ENCODE peak calls at places on chromosomes 7 and 10, in six cellular contexts. Y is esophagus squamous epithelium, A is RWPE2, Z is ovary, U is lower lobe of right lung, Q is right lobe of liver. V is an unnamed sample.
A peak's percentile ranks its signal among the peaks of the same experiment; 100 is the strongest.

GRCh38 chr7:151813997-151814396 is 62.9 kb downstream of the PRKAG2 start:
- DNase-seq in Y (no peak), A (no peak), Z (no peak), U (peak; percentile 20), Q (peak; percentile 18), V (no peak)

GRCh38 chr7:128158370-128158769 is 82.7 kb upstream of the LEP start:
- DNase-seq in Y (no peak), A (no peak), Z (no peak), U (no peak), Q (no peak), V (no peak)

GRCh38 chr7:23833405-23833804 is 123.4 kb downstream of the STK31 start:
- DNase-seq in Y (no peak), A (no peak), Z (no peak), U (no peak), Q (no peak), V (no peak)

GRCh38 chr7:98228801-98229200 is 17.6 kb downstream of the BHLHA15 start:
- DNase-seq in Y (no peak), A (no peak), Z (no peak), U (no peak), Q (no peak), V (peak; percentile 50)

GRCh38 chr7:1536768-1537630 is 6.5 kb downstream of the MAFK start:
- DNase-seq in Y (no peak), A (peak; percentile 98), Z (peak; percentile 97), U (peak; percentile 96), Q (peak; percentile 93), V (peak; percentile 97)

GRCh38 chr7:156002362-156003001 is 190.2 kb upstream of the SHH start:
- DNase-seq in Y (no peak), A (no peak), Z (no peak), U (no peak), Q (no peak), V (no peak)

GRCh38 chr10:14016011-14016536 is 314.6 kb downstream of the FRMD4A start:
- DNase-seq in Y (no peak), A (no peak), Z (no peak), U (peak; percentile 57), Q (no peak), V (peak; percentile 69)

GRCh38 chr10:110556993-110557601 is 10.4 kb upstream of the SMC3 start:
- DNase-seq in Y (no peak), A (no peak), Z (no peak), U (no peak), Q (no peak), V (peak; percentile 35)

GRCh38 chr10:48556065-48556464 is 48.8 kb downstream of the ARHGAP22 start:
- DNase-seq in Y (no peak), A (no peak), Z (no peak), U (no peak), Q (no peak), V (no peak)

GRCh38 chr7:107878636-107879035 is 12.3 kb upstream of the DLD start:
- DNase-seq in Y (no peak), A (no peak), Z (no peak), U (no peak), Q (no peak), V (no peak)

GRCh38 chr7:133602291-133602690 is 349.4 kb downstream of the EXOC4 start:
- DNase-seq in Y (no peak), A (no peak), Z (no peak), U (no peak), Q (no peak), V (no peak)

DNA sequence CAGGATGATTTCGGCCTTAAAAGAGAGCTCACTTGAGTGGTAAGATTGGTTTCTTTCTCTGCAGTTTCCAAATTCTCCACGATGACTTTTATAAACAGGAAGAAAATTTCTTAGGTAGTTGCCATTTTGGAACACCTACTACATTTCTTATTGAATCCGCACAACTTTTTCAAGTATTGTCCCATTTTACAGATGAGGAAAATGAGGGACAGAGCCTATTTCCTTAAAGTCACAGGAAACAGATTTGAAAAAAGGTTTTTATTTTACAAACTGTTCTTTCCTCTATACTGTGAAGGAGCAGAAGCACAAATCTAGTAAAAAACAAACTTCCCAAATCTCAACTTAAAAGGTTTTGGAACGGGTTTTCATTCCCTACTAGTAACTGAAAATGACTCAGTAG is 2.7 kb downstream of the YWHAG start:
- DNase-seq in Y (no peak), A (no peak), Z (no peak), U (no peak), Q (no peak), V (no peak)
- H3K27ac ChIP-seq in Y (no peak overlapping the region), A (no peak overlapping the region), Z (no peak overlapping the region), U (no peak overlapping the region), Q (no peak overlapping the region), V (no peak overlapping the region)

GRCh38 chr7:47937065-47937687 is 11.1 kb downstream of the PKD1L1 start:
- DNase-seq in Y (no peak), A (no peak), Z (no peak), U (no peak), Q (no peak), V (no peak)

GRCh38 chr7:47935336-47935735 is 12.9 kb downstream of the PKD1L1 start:
- DNase-seq in Y (no peak), A (no peak), Z (no peak), U (no peak), Q (no peak), V (no peak)

GRCh38 chr7:47934831-47935230 is 13.4 kb downstream of the PKD1L1 start:
- DNase-seq in Y (no peak), A (no peak), Z (no peak), U (no peak), Q (no peak), V (no peak)

GRCh38 chr7:47937711-47938573 is 10.3 kb downstream of the PKD1L1 start:
- DNase-seq in Y (no peak), A (no peak), Z (no peak), U (no peak), Q (no peak), V (no peak)

GRCh38 chr7:47936323-47936722 is 11.9 kb downstream of the PKD1L1 start:
- DNase-seq in Y (no peak), A (no peak), Z (no peak), U (no peak), Q (no peak), V (no peak)
- H3K4me3 ChIP-seq in Y (no peak overlapping the region), A (no peak overlapping the region), Z (no peak overlapping the region), U (no peak overlapping the region), Q (no peak overlapping the region), V (no peak overlapping the region)

DNA sequence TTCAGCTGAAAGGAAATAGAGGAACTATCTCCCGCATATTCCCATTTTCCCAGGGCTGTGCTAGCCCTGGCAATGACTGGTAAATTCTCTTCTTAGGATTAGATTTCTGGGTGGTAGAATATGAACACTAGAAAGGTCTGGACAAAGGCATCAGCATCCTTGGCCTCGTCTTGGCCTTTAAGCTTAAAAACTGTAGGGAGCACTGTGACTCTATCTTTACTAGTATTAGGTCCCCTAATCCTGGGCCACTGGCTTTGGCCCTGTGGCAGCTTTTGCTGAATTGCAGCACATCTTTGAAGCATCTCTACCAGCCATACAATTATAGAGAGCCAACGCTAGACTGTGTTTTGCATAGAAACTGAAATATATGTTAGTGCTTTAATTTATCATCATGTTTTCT is 41.5 kb upstream of the EBLN1 start:
- DNase-seq in Y (no peak), A (no peak), Z (no peak), U (no peak), Q (no peak), V (no peak)
- H3K27me3 ChIP-seq in Y (no peaks in the 10 kb centered on the region), A (no peaks in the 10 kb centered on the region), Z (no peaks in the 10 kb centered on the region), U (peaks cover 14% of the 10 kb centered on the region), Q (no peaks in the 10 kb centered on the region), V (no peaks in the 10 kb centered on the region)

DNA sequence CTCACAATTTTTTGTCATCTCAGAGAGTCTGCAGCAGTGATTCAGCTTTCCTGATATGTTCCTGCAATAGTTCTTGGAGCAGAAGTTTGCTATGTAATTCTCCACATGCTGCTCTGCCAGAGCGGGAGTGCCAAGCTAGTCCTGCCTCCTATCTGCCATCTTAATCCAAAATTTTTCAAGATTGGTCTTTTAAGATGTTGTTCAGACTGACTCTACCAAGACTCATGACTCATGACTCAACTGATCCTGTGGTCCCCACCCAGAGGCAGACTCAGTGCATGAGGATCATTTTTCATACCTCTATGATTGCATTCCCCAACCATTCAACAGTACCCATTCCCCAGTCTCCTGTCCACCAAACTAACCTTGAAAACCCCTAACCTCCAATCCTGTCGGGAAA is 470.8 kb downstream of the INHBA start:
- DNase-seq in Y (no peak), A (no peak), Z (no peak), U (no peak), Q (no peak), V (no peak)
- H3K27ac ChIP-seq in Y (no peak overlapping the region), A (peak overlapping the region; percentile 12), Z (no peak overlapping the region), U (no peak overlapping the region), Q (no peak overlapping the region), V (no peak overlapping the region)

GRCh38 chr7:80277434-80278427 is 143.1 kb downstream of the GNAI1 start:
- DNase-seq in Y (no peak), A (no peak), Z (no peak), U (no peak), Q (no peak), V (no peak)
- H3K4me3 ChIP-seq in Y (no peak overlapping the region), A (no peak overlapping the region), Z (no peak overlapping the region), U (no peak overlapping the region), Q (no peak overlapping the region), V (no peak overlapping the region)

DNA sequence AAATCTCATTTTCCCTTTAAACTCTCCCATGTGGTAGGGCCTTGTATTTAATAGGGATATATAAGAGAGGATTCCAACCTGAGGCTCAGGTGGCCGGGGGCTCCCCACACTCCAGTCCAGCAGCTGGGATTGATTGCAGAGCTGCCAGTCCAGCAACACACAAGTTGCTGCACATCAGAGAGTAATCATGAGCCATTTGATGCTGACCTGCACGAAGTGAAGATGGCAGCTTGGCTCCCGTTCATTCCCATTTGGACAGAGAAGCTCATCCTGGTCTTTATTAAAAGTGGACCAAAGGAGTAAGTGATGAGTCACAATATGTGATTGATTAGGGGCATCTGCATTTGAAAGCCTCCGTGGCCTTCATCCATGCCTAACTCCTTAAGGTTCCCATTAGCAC is 202.4 kb downstream of the PLXNA4 start:
- DNase-seq in Y (no peak), A (no peak), Z (no peak), U (no peak), Q (no peak), V (no peak)
- H3K27me3 ChIP-seq in Y (no peaks in the 10 kb centered on the region), A (peaks cover 8% of the 10 kb centered on the region), Z (no peaks in the 10 kb centered on the region), U (no peaks in the 10 kb centered on the region), Q (no peaks in the 10 kb centered on the region), V (no peaks in the 10 kb centered on the region)

DNA sequence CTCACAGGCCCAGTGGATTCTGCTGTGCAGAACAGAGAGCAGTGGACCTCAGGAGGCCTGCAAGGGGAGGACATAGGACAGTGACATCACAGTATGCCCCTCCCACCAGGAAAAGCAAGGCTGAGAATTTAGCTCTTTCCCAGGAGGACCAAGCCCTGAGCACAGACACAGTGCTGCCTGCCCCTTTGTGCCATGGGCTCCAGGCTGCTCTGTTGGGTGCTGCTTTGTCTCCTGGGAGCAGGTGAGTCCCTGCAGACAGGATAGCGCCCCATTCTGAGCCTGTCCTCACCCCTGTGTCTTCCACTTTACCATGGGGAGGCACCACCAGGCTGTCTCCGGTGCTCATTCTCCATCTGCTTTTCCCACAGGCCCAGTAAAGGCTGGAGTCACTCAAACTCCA is 63.0 kb upstream of the PRSS58 start:
- DNase-seq in Y (no peak), A (no peak), Z (no peak), U (no peak), Q (no peak), V (no peak)
- H3K27ac ChIP-seq in Y (no peak overlapping the region), A (no peak overlapping the region), Z (no peak overlapping the region), U (no peak overlapping the region), Q (no peak overlapping the region), V (no peak overlapping the region)

V was measured in right cardiac atrium.